ENCODE peak calls at places on chromosomes 5 and 9, in nine cellular contexts. One of them, this sample, is unnamed.

GRCh38 chr9:100170556-100170955 is 71.5 kb downstream of the INVS start:
- DNase-seq in kidney epithelial cell: no peak
- DNase-seq in activated CD8-positive, alpha-beta T cell treated with anti-CD3 and anti-CD28 coated beads for 36 hours: no peak
- DNase-seq in NB4: no peak
- DNase-seq in AG04450: no peak
- DNase-seq in progenitor cell of endocrine pancreas: no peak
- DNase-seq in choroid plexus epithelial cell: peak
- DNase-seq in HFF-Myc: no peak
- DNase-seq in left ventricle myocardium inferior: no peak
- DNase-seq in this sample: no peak

GRCh38 chr9:89497978-89498844 is at the start of gene SEMA4D:
- DNase-seq in kidney epithelial cell: no peak
- DNase-seq in activated CD8-positive, alpha-beta T cell treated with anti-CD3 and anti-CD28 coated beads for 36 hours: peak
- DNase-seq in NB4: peak
- DNase-seq in AG04450: peak
- DNase-seq in progenitor cell of endocrine pancreas: peak
- DNase-seq in choroid plexus epithelial cell: peak
- DNase-seq in HFF-Myc: peak
- DNase-seq in left ventricle myocardium inferior: peak
- DNase-seq in this sample: peak

GRCh38 chr9:27828908-27829307 is 255.6 kb upstream of the C9orf72 start:
- DNase-seq in kidney epithelial cell: no peak
- DNase-seq in activated CD8-positive, alpha-beta T cell treated with anti-CD3 and anti-CD28 coated beads for 36 hours: no peak
- DNase-seq in NB4: no peak
- DNase-seq in AG04450: no peak
- DNase-seq in progenitor cell of endocrine pancreas: no peak
- DNase-seq in choroid plexus epithelial cell: no peak
- DNase-seq in HFF-Myc: no peak
- DNase-seq in left ventricle myocardium inferior: no peak
- DNase-seq in this sample: no peak

GRCh38 chr5:122847687-122848081 is 2.3 kb downstream of the SNX24 start:
- DNase-seq in kidney epithelial cell: no peak
- DNase-seq in activated CD8-positive, alpha-beta T cell treated with anti-CD3 and anti-CD28 coated beads for 36 hours: no peak
- DNase-seq in NB4: no peak
- DNase-seq in AG04450: no peak
- DNase-seq in progenitor cell of endocrine pancreas: no peak
- DNase-seq in choroid plexus epithelial cell: no peak
- DNase-seq in HFF-Myc: no peak
- DNase-seq in left ventricle myocardium inferior: no peak
- DNase-seq in this sample: no peak

GRCh38 chr5:34674226-34674625 is 18.1 kb downstream of the RAI14 start:
- DNase-seq in kidney epithelial cell: no peak
- DNase-seq in activated CD8-positive, alpha-beta T cell treated with anti-CD3 and anti-CD28 coated beads for 36 hours: no peak
- DNase-seq in NB4: no peak
- DNase-seq in AG04450: peak
- DNase-seq in progenitor cell of endocrine pancreas: no peak
- DNase-seq in choroid plexus epithelial cell: peak
- DNase-seq in HFF-Myc: no peak
- DNase-seq in left ventricle myocardium inferior: no peak
- DNase-seq in this sample: peak

GRCh38 chr9:16344343-16344742 is 526.1 kb downstream of the BNC2 start:
- DNase-seq in kidney epithelial cell: peak
- DNase-seq in activated CD8-positive, alpha-beta T cell treated with anti-CD3 and anti-CD28 coated beads for 36 hours: no peak
- DNase-seq in NB4: no peak
- DNase-seq in AG04450: peak
- DNase-seq in progenitor cell of endocrine pancreas: no peak
- DNase-seq in choroid plexus epithelial cell: peak
- DNase-seq in HFF-Myc: peak
- DNase-seq in left ventricle myocardium inferior: no peak
- DNase-seq in this sample: peak

GRCh38 chr5:50694027-50694590 is 27.7 kb downstream of the PARP8 start:
- DNase-seq in kidney epithelial cell: no peak
- DNase-seq in activated CD8-positive, alpha-beta T cell treated with anti-CD3 and anti-CD28 coated beads for 36 hours: no peak
- DNase-seq in NB4: peak
- DNase-seq in AG04450: no peak
- DNase-seq in progenitor cell of endocrine pancreas: no peak
- DNase-seq in choroid plexus epithelial cell: peak
- DNase-seq in HFF-Myc: no peak
- DNase-seq in left ventricle myocardium inferior: no peak
- DNase-seq in this sample: no peak

GRCh38 chr5:133736512-133736911 is 124.2 kb upstream of the FSTL4 start:
- DNase-seq in kidney epithelial cell: no peak
- DNase-seq in activated CD8-positive, alpha-beta T cell treated with anti-CD3 and anti-CD28 coated beads for 36 hours: no peak
- DNase-seq in NB4: no peak
- DNase-seq in AG04450: no peak
- DNase-seq in progenitor cell of endocrine pancreas: no peak
- DNase-seq in choroid plexus epithelial cell: no peak
- DNase-seq in HFF-Myc: no peak
- DNase-seq in left ventricle myocardium inferior: no peak
- DNase-seq in this sample: no peak

GRCh38 chr9:95670122-95670521 is 153.4 kb upstream of the PTCH1 start:
- DNase-seq in kidney epithelial cell: no peak
- DNase-seq in activated CD8-positive, alpha-beta T cell treated with anti-CD3 and anti-CD28 coated beads for 36 hours: no peak
- DNase-seq in NB4: no peak
- DNase-seq in AG04450: no peak
- DNase-seq in progenitor cell of endocrine pancreas: no peak
- DNase-seq in choroid plexus epithelial cell: no peak
- DNase-seq in HFF-Myc: peak
- DNase-seq in left ventricle myocardium inferior: no peak
- DNase-seq in this sample: no peak

GRCh38 chr9:4346111-4346510 is 46.2 kb upstream of the GLIS3 start:
- DNase-seq in kidney epithelial cell: no peak
- DNase-seq in activated CD8-positive, alpha-beta T cell treated with anti-CD3 and anti-CD28 coated beads for 36 hours: no peak
- DNase-seq in NB4: no peak
- DNase-seq in AG04450: no peak
- DNase-seq in progenitor cell of endocrine pancreas: no peak
- DNase-seq in choroid plexus epithelial cell: no peak
- DNase-seq in HFF-Myc: no peak
- DNase-seq in left ventricle myocardium inferior: no peak
- DNase-seq in this sample: no peak

GRCh38 chr5:157057459-157058370 is 1.2 kb downstream of the HAVCR1 start:
- DNase-seq in kidney epithelial cell: no peak
- DNase-seq in activated CD8-positive, alpha-beta T cell treated with anti-CD3 and anti-CD28 coated beads for 36 hours: no peak
- DNase-seq in NB4: peak
- DNase-seq in AG04450: no peak
- DNase-seq in progenitor cell of endocrine pancreas: no peak
- DNase-seq in choroid plexus epithelial cell: no peak
- DNase-seq in HFF-Myc: no peak
- DNase-seq in left ventricle myocardium inferior: no peak
- DNase-seq in this sample: no peak

GRCh38 chr9:2157277-2158105 is 142.3 kb downstream of the SMARCA2 start:
- DNase-seq in kidney epithelial cell: no peak
- DNase-seq in activated CD8-positive, alpha-beta T cell treated with anti-CD3 and anti-CD28 coated beads for 36 hours: peak
- DNase-seq in NB4: peak
- DNase-seq in AG04450: no peak
- DNase-seq in progenitor cell of endocrine pancreas: no peak
- DNase-seq in choroid plexus epithelial cell: peak
- DNase-seq in HFF-Myc: peak
- DNase-seq in left ventricle myocardium inferior: peak
- DNase-seq in this sample: peak

GRCh38 chr9:2155966-2156365 is 140.8 kb downstream of the SMARCA2 start:
- DNase-seq in kidney epithelial cell: no peak
- DNase-seq in activated CD8-positive, alpha-beta T cell treated with anti-CD3 and anti-CD28 coated beads for 36 hours: no peak
- DNase-seq in NB4: no peak
- DNase-seq in AG04450: no peak
- DNase-seq in progenitor cell of endocrine pancreas: no peak
- DNase-seq in choroid plexus epithelial cell: no peak
- DNase-seq in HFF-Myc: no peak
- DNase-seq in left ventricle myocardium inferior: no peak
- DNase-seq in this sample: no peak

GRCh38 chr9:2159521-2160417 is 144.6 kb downstream of the SMARCA2 start:
- DNase-seq in kidney epithelial cell: no peak
- DNase-seq in activated CD8-positive, alpha-beta T cell treated with anti-CD3 and anti-CD28 coated beads for 36 hours: no peak
- DNase-seq in NB4: no peak
- DNase-seq in AG04450: no peak
- DNase-seq in progenitor cell of endocrine pancreas: no peak
- DNase-seq in choroid plexus epithelial cell: peak
- DNase-seq in HFF-Myc: no peak
- DNase-seq in left ventricle myocardium inferior: no peak
- DNase-seq in this sample: peak

GRCh38 chr9:2158729-2159128 is 143.6 kb downstream of the SMARCA2 start:
- DNase-seq in kidney epithelial cell: no peak
- DNase-seq in activated CD8-positive, alpha-beta T cell treated with anti-CD3 and anti-CD28 coated beads for 36 hours: no peak
- DNase-seq in NB4: no peak
- DNase-seq in AG04450: no peak
- DNase-seq in progenitor cell of endocrine pancreas: no peak
- DNase-seq in choroid plexus epithelial cell: peak
- DNase-seq in HFF-Myc: no peak
- DNase-seq in left ventricle myocardium inferior: no peak
- DNase-seq in this sample: peak

GRCh38 chr9:2158111-2158610 is 143.0 kb downstream of the SMARCA2 start:
- DNase-seq in kidney epithelial cell: peak
- DNase-seq in activated CD8-positive, alpha-beta T cell treated with anti-CD3 and anti-CD28 coated beads for 36 hours: peak
- DNase-seq in NB4: peak
- DNase-seq in AG04450: no peak
- DNase-seq in progenitor cell of endocrine pancreas: no peak
- DNase-seq in choroid plexus epithelial cell: peak
- DNase-seq in HFF-Myc: peak
- DNase-seq in left ventricle myocardium inferior: peak
- DNase-seq in this sample: peak
- TF ChIP-seq CTCF in kidney epithelial cell: peak
- TF ChIP-seq CTCF in activated CD8-positive, alpha-beta T cell treated with anti-CD3 and anti-CD28 coated beads for 36 hours: no peak
- TF ChIP-seq CTCF in NB4: no peak
- TF ChIP-seq CTCF in AG04450: peak
- TF ChIP-seq CTCF in progenitor cell of endocrine pancreas: peak
- TF ChIP-seq CTCF in choroid plexus epithelial cell: no peak
- TF ChIP-seq CTCF in HFF-Myc: no peak
- TF ChIP-seq CTCF in left ventricle myocardium inferior: peak
- TF ChIP-seq CTCF in this sample: no peak

DNA sequence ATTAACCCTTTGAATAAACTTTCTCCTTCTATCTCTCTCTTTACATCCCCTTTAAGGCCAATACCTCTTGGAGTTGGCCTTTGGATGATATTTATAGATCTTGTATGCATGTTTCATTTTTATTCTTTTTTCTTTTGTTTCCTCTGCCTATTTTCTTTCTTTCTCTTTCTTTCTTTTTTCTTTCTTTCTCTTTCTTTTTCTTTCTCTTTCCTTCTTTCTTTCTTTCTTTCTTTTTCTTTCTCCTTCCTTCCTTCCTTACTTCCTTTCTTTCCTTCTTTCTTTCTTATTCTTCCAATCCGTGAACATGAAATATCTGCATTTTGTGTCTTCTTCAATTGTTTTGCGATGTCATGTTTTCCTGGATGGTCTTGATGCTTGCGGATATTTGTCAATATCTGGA is 276.1 kb downstream of the ADGRV1 start:
- DNase-seq in kidney epithelial cell: no peak
- DNase-seq in activated CD8-positive, alpha-beta T cell treated with anti-CD3 and anti-CD28 coated beads for 36 hours: no peak
- DNase-seq in NB4: no peak
- DNase-seq in AG04450: no peak
- DNase-seq in progenitor cell of endocrine pancreas: no peak
- DNase-seq in choroid plexus epithelial cell: no peak
- DNase-seq in HFF-Myc: no peak
- DNase-seq in left ventricle myocardium inferior: no peak
- DNase-seq in this sample: no peak
- TF ChIP-seq CTCF in kidney epithelial cell: no peak
- TF ChIP-seq CTCF in activated CD8-positive, alpha-beta T cell treated with anti-CD3 and anti-CD28 coated beads for 36 hours: peak
- TF ChIP-seq CTCF in NB4: no peak
- TF ChIP-seq CTCF in AG04450: no peak
- TF ChIP-seq CTCF in progenitor cell of endocrine pancreas: no peak
- TF ChIP-seq CTCF in choroid plexus epithelial cell: no peak
- TF ChIP-seq CTCF in HFF-Myc: no peak
- TF ChIP-seq CTCF in left ventricle myocardium inferior: no peak
- TF ChIP-seq CTCF in this sample: no peak

DNA sequence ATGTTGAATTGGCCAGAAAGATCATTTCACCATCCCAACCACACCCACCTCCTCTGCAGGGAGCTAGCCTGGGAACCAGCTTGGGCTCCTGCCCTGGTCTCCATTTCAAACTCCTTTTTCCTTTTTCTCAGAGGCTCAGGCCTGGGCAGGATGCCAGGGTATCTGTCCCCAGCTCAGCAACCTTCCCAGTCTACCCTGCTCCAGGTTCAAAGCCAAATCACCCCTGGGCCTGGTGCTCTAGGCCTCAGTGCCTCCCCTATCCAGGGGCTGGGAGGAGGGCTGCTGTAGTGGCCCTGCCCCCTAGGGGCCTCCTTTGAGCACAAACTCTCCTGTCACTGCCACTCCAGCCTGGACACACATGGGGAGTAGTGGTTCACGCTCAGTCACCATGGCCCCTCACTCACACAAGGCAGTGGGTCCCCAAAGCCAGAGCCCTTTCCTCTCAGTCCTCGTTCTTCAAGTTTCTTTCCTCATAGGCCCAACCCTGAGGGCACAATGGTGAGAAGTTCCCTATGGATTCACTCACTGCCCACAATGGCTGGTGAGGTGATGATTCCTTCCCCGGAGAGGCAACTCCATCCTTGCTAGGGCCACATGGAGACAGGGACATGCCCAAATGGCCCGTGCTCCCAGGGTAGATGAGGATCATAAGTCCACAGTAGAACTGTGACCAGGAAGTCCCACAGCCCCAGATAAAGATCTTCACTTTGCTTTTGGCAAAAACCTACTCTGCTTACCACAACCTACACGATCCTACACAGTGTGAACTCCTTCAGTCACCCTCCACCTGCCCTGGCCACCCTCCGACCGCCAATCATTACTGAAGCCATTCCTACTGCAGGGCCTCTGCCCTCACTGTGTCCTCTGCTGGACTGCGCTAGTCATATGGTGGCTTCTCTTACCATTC is 1.6 kb upstream of the ST6GALNAC4 start:
- DNase-seq in kidney epithelial cell: no peak
- DNase-seq in activated CD8-positive, alpha-beta T cell treated with anti-CD3 and anti-CD28 coated beads for 36 hours: no peak
- DNase-seq in NB4: peak
- DNase-seq in AG04450: no peak
- DNase-seq in progenitor cell of endocrine pancreas: no peak
- DNase-seq in choroid plexus epithelial cell: peak
- DNase-seq in HFF-Myc: no peak
- DNase-seq in left ventricle myocardium inferior: no peak
- DNase-seq in this sample: peak
- TF ChIP-seq CTCF in kidney epithelial cell: no peak
- TF ChIP-seq CTCF in activated CD8-positive, alpha-beta T cell treated with anti-CD3 and anti-CD28 coated beads for 36 hours: peak
- TF ChIP-seq CTCF in NB4: peak
- TF ChIP-seq CTCF in AG04450: no peak
- TF ChIP-seq CTCF in progenitor cell of endocrine pancreas: peak
- TF ChIP-seq CTCF in choroid plexus epithelial cell: peak
- TF ChIP-seq CTCF in HFF-Myc: peak
- TF ChIP-seq CTCF in left ventricle myocardium inferior: peak
- TF ChIP-seq CTCF in this sample: no peak

DNA sequence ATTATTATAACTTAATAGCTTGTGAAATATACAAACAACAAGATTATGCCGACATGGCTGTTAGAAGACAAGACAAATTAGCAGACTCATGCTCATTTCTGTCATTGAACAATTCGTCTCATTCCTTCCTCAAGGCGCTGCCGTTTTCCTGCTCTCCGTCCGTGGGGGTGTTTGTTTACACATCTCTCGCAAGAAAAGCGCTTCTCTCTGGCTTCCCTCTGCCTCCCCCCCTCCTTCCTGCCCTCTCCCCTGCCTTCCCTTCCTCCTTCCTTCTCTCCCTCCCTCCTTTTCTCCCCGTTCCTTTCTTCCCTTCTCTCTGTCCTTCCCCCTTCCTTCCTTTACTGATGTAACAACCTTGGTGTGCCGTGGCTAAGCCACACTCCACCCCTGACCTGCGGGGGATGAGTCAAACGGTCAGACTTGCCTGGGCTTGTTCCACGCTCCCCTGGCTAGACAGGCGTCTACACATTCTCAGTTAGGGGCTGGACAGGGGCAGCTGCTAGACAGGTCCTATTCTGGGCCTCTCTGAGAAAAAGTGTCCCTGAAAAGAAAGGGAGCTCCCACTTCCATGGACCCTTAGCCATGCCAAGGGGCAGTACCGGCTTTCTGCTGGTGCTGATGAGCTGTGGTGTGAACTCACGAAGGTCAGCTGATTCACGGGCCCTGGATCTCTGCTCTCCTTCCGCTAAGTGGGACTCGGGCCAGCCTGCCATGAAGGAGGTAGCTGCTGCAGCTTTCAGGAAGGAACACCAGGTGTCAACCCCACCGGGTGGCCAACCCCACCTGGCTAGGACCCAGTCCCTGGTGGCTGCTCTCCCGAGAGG is 32.0 kb upstream of the SPTLC1 start:
- DNase-seq in kidney epithelial cell: peak
- DNase-seq in activated CD8-positive, alpha-beta T cell treated with anti-CD3 and anti-CD28 coated beads for 36 hours: peak
- DNase-seq in NB4: peak
- DNase-seq in AG04450: peak
- DNase-seq in progenitor cell of endocrine pancreas: no peak
- DNase-seq in choroid plexus epithelial cell: peak
- DNase-seq in HFF-Myc: peak
- DNase-seq in left ventricle myocardium inferior: peak
- DNase-seq in this sample: peak
- TF ChIP-seq CTCF in kidney epithelial cell: no peak
- TF ChIP-seq CTCF in activated CD8-positive, alpha-beta T cell treated with anti-CD3 and anti-CD28 coated beads for 36 hours: no peak
- TF ChIP-seq CTCF in NB4: no peak
- TF ChIP-seq CTCF in AG04450: peak
- TF ChIP-seq CTCF in progenitor cell of endocrine pancreas: no peak
- TF ChIP-seq CTCF in choroid plexus epithelial cell: peak
- TF ChIP-seq CTCF in HFF-Myc: peak
- TF ChIP-seq CTCF in left ventricle myocardium inferior: no peak
- TF ChIP-seq CTCF in this sample: peak

This sample was measured in fibroblast of the aortic adventitia.